ENCODE peak calls at places on chromosomes 2 and 18, in nine cellular contexts. Q, U, Z, X, M, H, V, O and T are unnamed samples.

GRCh38 chr2:88564402-88564801 is 62.9 kb downstream of the EIF2AK3 start:
- DNase-seq in Q (no peak), U (no peak), Z (no peak), X (no peak), M (no peak), H (no peak), V (no peak), O (no peak), T (no peak)

GRCh38 chr2:204477358-204477950 is 67.8 kb upstream of the PARD3B start:
- DNase-seq in Q (peak; percentile 45), U (no peak), Z (no peak), X (no peak), M (no peak), H (no peak), V (no peak), O (no peak), T (no peak)

GRCh38 chr2:24121469-24121868 is 1.7 kb downstream of the PFN4 start:
- DNase-seq in Q (no peak), U (no peak), Z (no peak), X (peak; percentile 63), M (no peak), H (no peak), V (no peak), O (no peak), T (no peak)

GRCh38 chr18:45402485-45403056 is 212.7 kb upstream of the SLC14A2 start:
- DNase-seq in Q (peak; percentile 31), U (no peak), Z (no peak), X (no peak), M (no peak), H (peak; percentile 38), V (no peak), O (no peak), T (no peak)

GRCh38 chr2:120920438-120920814 is 184.8 kb downstream of the GLI2 start:
- DNase-seq in Q (no peak), U (no peak), Z (no peak), X (no peak), M (no peak), H (no peak), V (no peak), O (no peak), T (no peak)

GRCh38 chr2:64985457-64985856 is 3.7 kb upstream of the SLC1A4 start:
- DNase-seq in Q (no peak), U (no peak), Z (no peak), X (no peak), M (no peak), H (no peak), V (no peak), O (no peak), T (no peak)

GRCh38 chr2:45746888-45747287 is 95.4 kb downstream of the PRKCE start:
- DNase-seq in Q (no peak), U (no peak), Z (no peak), X (no peak), M (no peak), H (no peak), V (no peak), O (no peak), T (no peak)

GRCh38 chr2:120888851-120889250 is 153.2 kb downstream of the GLI2 start:
- DNase-seq in Q (no peak), U (peak; percentile 11), Z (no peak), X (no peak), M (no peak), H (no peak), V (no peak), O (peak; percentile 45), T (no peak)

GRCh38 chr2:91477731-91478672 is 2786.5 kb downstream of the RPIA start:
- DNase-seq in Q (no peak), U (peak; percentile 64), Z (no peak), X (peak; percentile 76), M (peak; percentile 84), H (no peak), V (peak; percentile 43), O (peak; percentile 79), T (peak; percentile 50)

GRCh38 chr18:13279181-13280065 is 60.9 kb downstream of the LDLRAD4 start:
- DNase-seq in Q (no peak), U (no peak), Z (no peak), X (no peak), M (no peak), H (no peak), V (no peak), O (no peak), T (no peak)

GRCh38 chr2:206801417-206801772 is 36.0 kb downstream of the FASTKD2 start:
- DNase-seq in Q (no peak), U (no peak), Z (no peak), X (peak; percentile 57), M (no peak), H (no peak), V (no peak), O (no peak), T (no peak)

GRCh38 chr2:6909431-6910385 is 7.5 kb upstream of the RNF144A start:
- DNase-seq in Q (no peak), U (no peak), Z (no peak), X (no peak), M (no peak), H (no peak), V (no peak), O (no peak), T (no peak)

GRCh38 chr2:154457291-154457690 is 241.2 kb upstream of the KCNJ3 start:
- DNase-seq in Q (no peak), U (no peak), Z (no peak), X (no peak), M (no peak), H (no peak), V (no peak), O (no peak), T (no peak)

GRCh38 chr2:136375017-136375901 is 257.3 kb upstream of the CXCR4 start:
- DNase-seq in Q (no peak), U (no peak), Z (no peak), X (no peak), M (no peak), H (no peak), V (no peak), O (no peak), T (no peak)

GRCh38 chr18:64747803-64748202 is 598.9 kb upstream of the LINC00305 start:
- DNase-seq in Q (no peak), U (no peak), Z (no peak), X (peak; percentile 57), M (no peak), H (no peak), V (no peak), O (no peak), T (no peak)
- TF ChIP-seq CTCF in Q (no peak), U (no peak), Z (no peak), X (no peak), M (no peak), H (no peak), V (no peak), O (no peak), T (no peak)

GRCh38 chr2:177545981-177546600 is 153.5 kb downstream of the AGPS start:
- DNase-seq in Q (no peak), U (no peak), Z (no peak), X (peak; percentile 35), M (no peak), H (no peak), V (no peak), O (no peak), T (no peak)

GRCh38 chr2:177547772-177548171 is 155.2 kb downstream of the AGPS start:
- DNase-seq in Q (no peak), U (no peak), Z (no peak), X (no peak), M (no peak), H (no peak), V (no peak), O (peak; percentile 14), T (no peak)

GRCh38 chr2:177547122-177547521 is 154.5 kb downstream of the AGPS start:
- DNase-seq in Q (no peak), U (no peak), Z (no peak), X (no peak), M (no peak), H (no peak), V (no peak), O (no peak), T (no peak)

GRCh38 chr2:177543007-177543760 is 150.6 kb downstream of the AGPS start:
- DNase-seq in Q (peak; percentile 81), U (no peak), Z (no peak), X (no peak), M (no peak), H (no peak), V (no peak), O (peak; percentile 88), T (peak; percentile 17)

GRCh38 chr2:177545143-177545542 is 152.6 kb downstream of the AGPS start:
- DNase-seq in Q (no peak), U (no peak), Z (no peak), X (no peak), M (no peak), H (no peak), V (no peak), O (no peak), T (no peak)
- H3K4me1 ChIP-seq in Q (no peaks in the 10 kb centered on the region), U (peaks cover 13% of the 10 kb centered on the region), Z (no peaks in the 10 kb centered on the region), X (no peaks in the 10 kb centered on the region), M (no peaks in the 10 kb centered on the region), H (no peaks in the 10 kb centered on the region), V (no peaks in the 10 kb centered on the region), O (peaks cover 20% of the 10 kb centered on the region), T (no peaks in the 10 kb centered on the region)

GRCh38 chr2:117930775-117931174 is 83.1 kb downstream of the CCDC93 start:
- DNase-seq in Q (no peak), U (no peak), Z (no peak), X (no peak), M (no peak), H (no peak), V (no peak), O (no peak), T (no peak)

GRCh38 chr2:117933884-117934354 is 80.0 kb downstream of the CCDC93 start:
- DNase-seq in Q (no peak), U (no peak), Z (no peak), X (peak; percentile 2), M (no peak), H (no peak), V (no peak), O (no peak), T (no peak)

GRCh38 chr2:117931266-117931665 is 82.6 kb downstream of the CCDC93 start:
- DNase-seq in Q (no peak), U (no peak), Z (no peak), X (no peak), M (no peak), H (no peak), V (no peak), O (no peak), T (no peak)

GRCh38 chr2:117935436-117935835 is 78.4 kb downstream of the CCDC93 start:
- DNase-seq in Q (no peak), U (no peak), Z (no peak), X (no peak), M (no peak), H (no peak), V (no peak), O (no peak), T (no peak)

DNA sequence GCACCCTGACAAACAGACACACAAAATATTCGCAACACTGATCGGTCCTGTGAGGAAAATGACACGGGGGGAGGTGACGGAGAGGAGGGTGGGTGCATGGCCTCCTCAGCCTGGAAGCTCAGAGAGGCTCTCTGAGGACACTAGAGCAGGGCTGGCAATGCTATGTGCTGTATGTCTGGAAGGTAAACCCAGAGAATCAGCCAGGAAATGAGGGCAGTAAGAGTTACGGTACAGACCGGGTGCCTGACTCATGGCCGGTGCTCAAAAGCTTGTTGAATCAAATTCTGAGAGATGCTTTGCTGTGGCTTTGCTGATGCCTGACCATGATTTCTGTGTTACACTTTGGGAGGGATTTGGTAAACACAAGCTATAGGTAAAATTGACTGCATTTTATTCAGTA is 81.9 kb downstream of the CCDC93 start:
- DNase-seq in Q (no peak), U (no peak), Z (no peak), X (no peak), M (no peak), H (no peak), V (no peak), O (no peak), T (no peak)
- H3K36me3 ChIP-seq in Q (peaks cover 53% of the 10 kb centered on the region), U (peaks cover 80% of the 10 kb centered on the region), Z (no peaks in the 10 kb centered on the region), X (peaks cover 4% of the 10 kb centered on the region), M (peaks cover 81% of the 10 kb centered on the region), H (no peaks in the 10 kb centered on the region), V (peaks cover 94% of the 10 kb centered on the region), O (peaks cover 76% of the 10 kb centered on the region), T (peaks cover 44% of the 10 kb centered on the region)

GRCh38 chr2:223944166-223944703 is 900 bp downstream of the WDFY1 start:
- DNase-seq in Q (no peak), U (peak; percentile 64), Z (peak; percentile 24), X (peak; percentile 84), M (peak; percentile 87), H (peak; percentile 51), V (peak; percentile 41), O (peak; percentile 77), T (peak; percentile 38)
- TF ChIP-seq CTCF in Q (no peak), U (no peak), Z (no peak), X (no peak), M (no peak), H (no peak), V (no peak), O (no peak), T (no peak)